ENCODE peak calls at places on chromosomes 16 and 17, in four cellular contexts. C is SK-N-SH, J is HepG2, R is GM12878. O is an unnamed sample.

GRCh38 chr16:58773870-58774269 is 39.8 kb upstream of the GOT2 start:
- DNase-seq in R (no peak), J (peak; percentile 31), C (no peak), O (no peak)

GRCh38 chr17:1985686-1986085 is 39.4 kb downstream of the RTN4RL1 start:
- DNase-seq in C (no peak), R (no peak), J (no peak), O (no peak)

GRCh38 chr16:5862103-5863003 is 764.8 kb upstream of the EEF2KMT start:
- DNase-seq in J (no peak), C (peak; percentile 63), R (no peak), O (no peak)

GRCh38 chr16:13453938-13454553 is 465.9 kb upstream of the ERCC4 start:
- DNase-seq in R (no peak), C (peak; percentile 33), J (peak; percentile 38), O (peak; percentile 14)

GRCh38 chr17:53316988-53317387 is 505.7 kb upstream of the KIF2B start:
- DNase-seq in R (no peak), C (no peak), J (no peak), O (no peak)

GRCh38 chr17:19306160-19307111 is 56.1 kb downstream of the B9D1 start:
- DNase-seq in C (no peak), R (peak; percentile 94), J (peak; percentile 67), O (no peak)

GRCh38 chr17:6642592-6642991 is 1.7 kb downstream of the TXNDC17 start:
- DNase-seq in J (no peak), R (no peak), C (no peak), O (no peak)

GRCh38 chr16:11312718-11313492 is 31.8 kb upstream of the PRM1 start:
- DNase-seq in J (peak; percentile 72), C (no peak), R (no peak), O (peak; percentile 31)

GRCh38 chr17:10888858-10889257 is 51.0 kb upstream of the PIRT start:
- DNase-seq in R (no peak), C (no peak), J (no peak), O (no peak)
- TF ChIP-seq PBX3 in R (no peak), C (no peak), J (no peak), O (no peak)

DNA sequence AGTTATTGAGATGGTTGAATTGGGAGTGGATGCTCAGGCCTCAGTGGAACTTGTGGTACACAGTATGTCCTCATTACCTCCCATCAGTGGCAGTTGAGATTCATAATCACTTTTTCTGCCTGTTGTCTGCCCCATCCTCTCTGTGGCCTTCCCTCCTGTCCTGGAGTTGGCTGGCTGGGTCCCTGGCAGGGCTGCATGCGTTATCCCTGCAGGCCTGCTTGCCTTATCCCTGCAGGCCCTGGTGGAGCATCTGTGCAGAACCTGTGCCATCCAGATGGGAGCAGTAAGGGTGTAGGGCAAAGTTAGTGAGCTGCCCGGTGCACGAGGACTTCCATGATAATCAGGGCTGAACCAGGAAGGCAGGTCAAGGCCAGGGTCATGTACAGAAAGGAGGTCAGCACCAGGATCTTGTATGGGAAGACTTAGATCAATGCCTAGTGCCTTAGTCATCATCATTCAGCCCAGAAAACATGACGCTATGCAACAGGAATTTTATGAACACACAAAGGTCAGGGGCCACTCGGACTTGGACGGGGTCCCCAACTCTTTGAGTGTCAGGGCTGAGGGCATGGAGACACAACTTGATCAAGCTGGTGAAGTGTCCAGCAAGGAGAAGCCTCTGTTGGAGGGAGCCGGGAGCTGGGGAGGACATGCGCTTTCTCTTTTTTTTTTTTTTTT is 47.2 kb downstream of the ABCC1 start:
- DNase-seq in C (peak; percentile 52), J (peak; percentile 99), R (no peak), O (peak; percentile 88)
- TF ChIP-seq PBX3 in C (no peak), J (no peak), R (no peak), O (peak; percentile 65)

DNA sequence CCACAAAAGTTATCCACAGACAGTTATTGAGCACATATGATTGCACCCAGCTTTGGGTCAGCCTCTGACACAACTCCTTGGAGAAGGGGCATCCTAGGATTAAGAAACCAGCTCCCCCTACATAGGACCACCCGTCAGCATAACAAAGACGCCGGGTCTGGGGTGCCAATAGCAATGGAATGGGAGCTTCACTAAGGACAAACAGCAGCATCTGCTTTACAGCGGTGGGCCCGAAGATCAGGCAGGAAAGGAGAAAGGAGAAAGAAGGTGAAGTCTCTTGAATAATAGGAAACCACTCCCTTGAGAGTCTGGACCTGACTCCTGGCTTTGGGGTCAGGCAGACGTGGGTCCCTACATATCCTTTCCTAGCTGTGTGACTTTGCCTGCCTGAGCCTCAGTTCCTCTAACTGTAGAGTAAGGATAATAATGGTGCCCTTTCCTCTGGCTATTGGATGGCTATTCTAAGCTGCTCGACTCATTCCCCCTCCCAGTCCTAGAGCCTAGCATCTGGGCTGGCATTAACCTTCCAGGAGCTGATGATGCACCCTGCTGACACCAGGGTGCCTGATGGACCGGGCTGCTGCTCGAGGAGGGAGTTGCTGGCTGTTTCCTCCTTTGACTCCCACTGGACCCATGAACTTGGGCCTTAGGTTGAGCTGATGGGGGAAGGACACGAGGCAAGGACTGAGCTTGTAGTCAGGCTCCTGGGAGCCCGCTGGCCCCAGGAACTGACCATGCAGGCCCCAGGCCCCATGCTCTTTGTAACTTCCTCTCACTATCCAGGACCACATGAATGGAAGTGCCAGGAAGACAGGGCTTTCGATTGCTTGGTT is 94.2 kb downstream of the C16orf78 start:
- DNase-seq in C (no peak), J (no peak), R (no peak), O (no peak)
- TF ChIP-seq PBX3 in C (no peak), J (no peak), R (no peak), O (no peak)

GRCh38 chr17:70857351-70857750 is 688.0 kb downstream of the KCNJ2 start:
- DNase-seq in J (no peak), C (no peak), R (no peak), O (no peak)

GRCh38 chr17:70859829-70860228 is 690.5 kb downstream of the KCNJ2 start:
- DNase-seq in R (no peak), C (no peak), J (no peak), O (no peak)

GRCh38 chr17:70855401-70856054 is 686.2 kb downstream of the KCNJ2 start:
- DNase-seq in J (no peak), R (no peak), C (no peak), O (no peak)
- TF ChIP-seq PBX3 in J (no peak), R (no peak), C (no peak), O (no peak)

DNA sequence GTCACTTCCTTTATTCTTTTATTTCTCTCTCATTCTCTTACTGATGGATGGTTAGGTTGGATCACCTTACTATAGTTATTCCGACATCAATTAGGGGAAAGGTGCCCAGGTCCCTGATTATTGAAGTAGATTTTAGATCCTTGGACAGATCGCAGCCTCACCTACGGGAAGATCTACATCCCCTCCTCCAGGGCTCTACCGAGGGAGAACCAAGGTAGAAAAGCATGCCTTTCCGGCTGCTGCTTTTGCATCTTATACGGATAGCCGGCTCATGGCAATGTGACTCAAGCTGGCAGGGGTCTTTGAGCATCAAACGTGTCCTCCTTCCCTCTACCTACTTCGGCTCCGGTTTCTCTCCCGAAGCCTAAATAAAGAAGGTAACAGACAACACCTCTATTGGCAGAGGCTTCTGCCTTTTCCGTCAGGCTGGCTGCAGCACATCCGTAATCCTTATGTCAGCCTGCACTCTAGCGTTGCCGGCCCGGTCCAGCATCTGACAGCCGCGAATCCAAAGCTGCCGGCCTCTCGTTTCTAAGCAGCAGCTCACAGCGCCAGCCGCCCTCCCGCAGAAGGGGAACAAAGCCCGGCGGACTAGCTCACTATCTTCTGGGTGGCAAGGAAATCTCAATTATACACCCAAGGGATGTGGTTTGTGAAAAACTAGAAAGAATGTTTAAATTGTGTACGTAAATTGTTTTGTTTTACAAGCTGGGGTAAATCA is 46.9 kb downstream of the IRX6 start:
- DNase-seq in J (peak; percentile 7), R (no peak), C (peak; percentile 71), O (peak; percentile 32)
- TF ChIP-seq PBX3 in J (no peak), R (no peak), C (no peak), O (no peak)

DNA sequence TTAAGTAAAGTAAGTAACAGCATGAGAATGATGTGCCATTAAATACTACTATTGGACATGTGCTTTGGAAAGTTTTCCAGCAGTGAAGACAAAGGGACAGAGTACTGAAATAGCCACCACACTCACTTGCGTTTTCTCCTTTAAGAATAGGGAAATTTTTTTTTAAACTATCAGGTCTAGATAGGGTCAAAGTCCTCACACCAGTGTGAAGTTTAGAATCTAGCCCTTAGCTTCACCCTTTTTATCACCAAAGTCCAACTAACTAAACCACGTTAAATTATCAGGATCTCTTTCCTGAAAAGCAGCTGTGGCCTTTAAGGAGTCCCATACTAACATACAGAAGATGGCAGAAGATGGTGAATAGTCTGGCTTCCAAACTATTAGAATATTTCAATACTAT is 180.9 kb downstream of the ZNF18 start:
- DNase-seq in R (no peak), J (no peak), C (no peak), O (no peak)
- TF ChIP-seq PBX3 in R (no peak), J (no peak), C (no peak), O (no peak)

GRCh38 chr17:46125831-46126230 is 67.4 kb downstream of the KANSL1 start:
- DNase-seq in C (no peak), J (no peak), R (no peak), O (no peak)

GRCh38 chr17:46122486-46122871 is 70.8 kb downstream of the KANSL1 start:
- DNase-seq in J (no peak), C (no peak), R (no peak), O (no peak)

GRCh38 chr17:46121841-46122485 is 71.3 kb downstream of the KANSL1 start:
- DNase-seq in R (peak; percentile 65), C (no peak), J (no peak), O (no peak)

GRCh38 chr17:46124695-46125592 is 68.3 kb downstream of the KANSL1 start:
- DNase-seq in J (no peak), C (no peak), R (no peak), O (no peak)

GRCh38 chr17:46123607-46124006 is 69.6 kb downstream of the KANSL1 start:
- DNase-seq in R (no peak), J (no peak), C (no peak), O (no peak)
- TF ChIP-seq PBX3 in R (no peak), J (no peak), C (no peak), O (no peak)

O was measured in A549.